ENCODE peak calls at places on chromosomes 3 and 15, in nine cellular contexts. N, U, M, Q, G, L, D, H and V are unnamed samples.

GRCh38 chr3:147358144-147358992 is 48.0 kb downstream of the ZIC4 start:
- DNase-seq in N (no peak), U (no peak), M (no peak), Q (no peak), G (no peak), L (no peak), D (no peak), H (no peak), V (no peak)

GRCh38 chr3:102577390-102577789 is 142.6 kb downstream of the ZPLD1 start:
- DNase-seq in N (no peak), U (no peak), M (no peak), Q (no peak), G (no peak), L (no peak), D (no peak), H (no peak), V (no peak)

GRCh38 chr15:77503240-77503639 is 82.6 kb downstream of the HMG20A start:
- DNase-seq in N (no peak), U (no peak), M (no peak), Q (no peak), G (no peak), L (no peak), D (no peak), H (no peak), V (no peak)

GRCh38 chr3:109784852-109785631 is 447.7 kb upstream of the DPPA4 start:
- DNase-seq in N (no peak), U (no peak), M (no peak), Q (no peak), G (no peak), L (no peak), D (no peak), H (no peak), V (no peak)

GRCh38 chr15:58201536-58201935 is 63.4 kb downstream of the AQP9 start:
- DNase-seq in N (no peak), U (no peak), M (no peak), Q (peak), G (peak), L (no peak), D (no peak), H (no peak), V (no peak)

GRCh38 chr15:92889390-92890113 is 10.6 kb upstream of the CHD2 start:
- DNase-seq in N (no peak), U (no peak), M (no peak), Q (no peak), G (no peak), L (no peak), D (no peak), H (no peak), V (peak)

GRCh38 chr3:5784656-5785055 is 597.1 kb downstream of the EDEM1 start:
- DNase-seq in N (no peak), U (no peak), M (no peak), Q (no peak), G (no peak), L (no peak), D (no peak), H (no peak), V (no peak)

GRCh38 chr3:103440539-103441113 is 1005.8 kb downstream of the ZPLD1 start:
- DNase-seq in N (no peak), U (no peak), M (no peak), Q (no peak), G (no peak), L (no peak), D (no peak), H (no peak), V (peak)

GRCh38 chr15:101045835-101046691 is 126.9 kb downstream of the LRRK1 start:
- DNase-seq in N (no peak), U (no peak), M (no peak), Q (no peak), G (no peak), L (no peak), D (peak), H (no peak), V (no peak)

GRCh38 chr3:139689122-139689521 is 11.3 kb upstream of the NMNAT3 start:
- DNase-seq in N (no peak), U (no peak), M (no peak), Q (no peak), G (no peak), L (no peak), D (no peak), H (no peak), V (no peak)

GRCh38 chr15:59657635-59658125 is 365 bp upstream of the GTF2A2 start:
- DNase-seq in N (no peak), U (no peak), M (no peak), Q (no peak), G (no peak), L (peak), D (no peak), H (no peak), V (no peak)

GRCh38 chr15:34084086-34084485 is 17.6 kb downstream of the EMC7 start:
- DNase-seq in N (no peak), U (no peak), M (no peak), Q (peak), G (no peak), L (no peak), D (no peak), H (no peak), V (no peak)

GRCh38 chr3:175914785-175915184 is 1055.7 kb downstream of the NAALADL2 start:
- DNase-seq in N (no peak), U (no peak), M (no peak), Q (no peak), G (no peak), L (no peak), D (no peak), H (no peak), V (no peak)

GRCh38 chr3:53843195-53844177 is 2.7 kb downstream of the CHDH start:
- DNase-seq in N (no peak), U (peak), M (no peak), Q (no peak), G (no peak), L (no peak), D (no peak), H (no peak), V (no peak)

GRCh38 chr3:30472090-30472489 is 134.3 kb upstream of the TGFBR2 start:
- DNase-seq in N (no peak), U (no peak), M (no peak), Q (no peak), G (no peak), L (no peak), D (no peak), H (no peak), V (no peak)

GRCh38 chr3:31704651-31705179 is 172.0 kb downstream of the STT3B start:
- DNase-seq in N (no peak), U (no peak), M (no peak), Q (peak), G (peak), L (no peak), D (no peak), H (no peak), V (no peak)

GRCh38 chr3:157131861-157132260 is 28.1 kb downstream of the CCNL1 start:
- DNase-seq in N (no peak), U (no peak), M (no peak), Q (peak), G (no peak), L (no peak), D (no peak), H (no peak), V (no peak)

GRCh38 chr3:62605413-62606068 is 232.2 kb upstream of the FEZF2 start:
- DNase-seq in N (no peak), U (no peak), M (no peak), Q (no peak), G (no peak), L (no peak), D (no peak), H (no peak), V (no peak)

GRCh38 chr3:112568642-112569041 is 6.8 kb downstream of the SLC35A5 start:
- DNase-seq in N (no peak), U (no peak), M (no peak), Q (no peak), G (peak), L (no peak), D (no peak), H (no peak), V (no peak)

GRCh38 chr15:98865397-98866339 is 141.9 kb downstream of the PGPEP1L start:
- DNase-seq in N (peak), U (peak), M (peak), Q (peak), G (peak), L (peak), D (peak), H (peak), V (peak)

GRCh38 chr3:188061133-188061532 is 92.8 kb upstream of the LPP start:
- DNase-seq in N (peak), U (no peak), M (peak), Q (peak), G (peak), L (no peak), D (no peak), H (no peak), V (peak)

GRCh38 chr3:142459929-142460328 is 12.1 kb upstream of the XRN1 start:
- DNase-seq in N (no peak), U (no peak), M (no peak), Q (no peak), G (no peak), L (no peak), D (no peak), H (no peak), V (no peak)

GRCh38 chr3:81684739-81685395 is 76.6 kb downstream of the GBE1 start:
- DNase-seq in N (no peak), U (no peak), M (no peak), Q (peak), G (no peak), L (no peak), D (no peak), H (no peak), V (no peak)

GRCh38 chr3:54520060-54520459 is 397.7 kb downstream of the CACNA2D3 start:
- DNase-seq in N (no peak), U (no peak), M (no peak), Q (no peak), G (no peak), L (no peak), D (no peak), H (no peak), V (no peak)

GRCh38 chr15:73918784-73919183 is 7.5 kb upstream of the LOXL1 start:
- DNase-seq in N (no peak), U (no peak), M (no peak), Q (no peak), G (no peak), L (no peak), D (no peak), H (no peak), V (no peak)

GRCh38 chr3:185308126-185308754 is 54.4 kb upstream of the EHHADH start:
- DNase-seq in N (peak), U (peak), M (peak), Q (peak), G (peak), L (no peak), D (peak), H (no peak), V (peak)